ENCODE peak calls at places on chromosome 7, in eight cellular contexts. R is cardiac muscle cell, O is neural progenitor cell, I is mesothelial cell of epicardium, M is nephron progenitor cell, X is fibroblast of the aortic adventitia, N is PC-3, B is gastrocnemius medialis. U is an unnamed sample.

GRCh38 chr7:117777335-117778150 is 95.7 kb downstream of the CTTNBP2 start:
- DNase-seq in R (no peak), O (no peak), I (no peak), M (no peak), X (no peak), N (peak), B (no peak), U (peak)

GRCh38 chr7:104499975-104500374 is 171.6 kb downstream of the LHFPL3 start:
- DNase-seq in R (no peak), O (no peak), I (no peak), M (no peak), X (no peak), N (no peak), B (no peak), U (no peak)

GRCh38 chr7:101950450-101951119 is 133.2 kb downstream of the CUX1 start:
- DNase-seq in R (peak), O (peak), I (no peak), M (no peak), X (peak), N (peak), B (no peak), U (no peak)

GRCh38 chr7:41328544-41328943 is 374.3 kb downstream of the INHBA start:
- DNase-seq in R (peak), O (no peak), I (no peak), M (no peak), X (peak), N (no peak), B (no peak), U (no peak)

GRCh38 chr7:2503056-2503941 is 16.3 kb upstream of the LFNG start:
- DNase-seq in R (peak), O (no peak), I (no peak), M (no peak), X (no peak), N (no peak), B (no peak), U (no peak)

GRCh38 chr7:157612009-157612663 is 275.3 kb downstream of the DNAJB6 start:
- DNase-seq in R (no peak), O (no peak), I (no peak), M (no peak), X (no peak), N (no peak), B (no peak), U (no peak)

GRCh38 chr7:155027879-155028278 is 25.0 kb upstream of the PAXIP1 start:
- DNase-seq in R (no peak), O (no peak), I (no peak), M (no peak), X (no peak), N (no peak), B (no peak), U (no peak)

GRCh38 chr7:55130554-55131198 is 111.9 kb downstream of the EGFR start:
- DNase-seq in R (peak), O (peak), I (no peak), M (peak), X (peak), N (no peak), B (peak), U (peak)

GRCh38 chr7:135169936-135170222 is 628 bp downstream of the CYREN start:
- DNase-seq in R (no peak), O (no peak), I (no peak), M (no peak), X (peak), N (no peak), B (no peak), U (no peak)

GRCh38 chr7:28088032-28088431 is 92.6 kb downstream of the JAZF1 start:
- DNase-seq in R (peak), O (no peak), I (no peak), M (no peak), X (peak), N (no peak), B (no peak), U (no peak)

GRCh38 chr7:127581716-127582115 is 3.7 kb downstream of the GCC1 start:
- DNase-seq in R (peak), O (no peak), I (no peak), M (no peak), X (peak), N (no peak), B (no peak), U (no peak)

GRCh38 chr7:93378131-93378530 is 146.0 kb downstream of the VPS50 start:
- DNase-seq in R (no peak), O (no peak), I (no peak), M (no peak), X (no peak), N (no peak), B (no peak), U (no peak)

GRCh38 chr7:2405601-2406345 is 2.4 kb downstream of the CHST12 start:
- DNase-seq in R (no peak), O (no peak), I (no peak), M (no peak), X (no peak), N (no peak), B (no peak), U (no peak)

GRCh38 chr7:75945297-75946168 is 30.6 kb downstream of the POR start:
- DNase-seq in R (peak), O (no peak), I (no peak), M (no peak), X (peak), N (peak), B (peak), U (peak)

GRCh38 chr7:78178319-78178718 is 379.7 kb downstream of the PHTF2 start:
- DNase-seq in R (no peak), O (no peak), I (no peak), M (no peak), X (no peak), N (no peak), B (no peak), U (no peak)

GRCh38 chr7:98992076-98992475 is 113.7 kb downstream of the TRRAP start:
- DNase-seq in R (no peak), O (no peak), I (no peak), M (no peak), X (no peak), N (no peak), B (no peak), U (no peak)
- TF ChIP-seq CTCF in R (no peak), O (no peak), I (no peak), M (no peak), X (no peak), N (no peak), B (no peak), U (no peak)

GRCh38 chr7:95684037-95684436 is 87.7 kb upstream of the PDK4 start:
- DNase-seq in R (peak), O (peak), I (no peak), M (no peak), X (peak), N (peak), B (no peak), U (peak)
- TF ChIP-seq CTCF in R (peak), O (peak), I (peak), M (peak), X (peak), N (peak), B (peak), U (peak)

DNA sequence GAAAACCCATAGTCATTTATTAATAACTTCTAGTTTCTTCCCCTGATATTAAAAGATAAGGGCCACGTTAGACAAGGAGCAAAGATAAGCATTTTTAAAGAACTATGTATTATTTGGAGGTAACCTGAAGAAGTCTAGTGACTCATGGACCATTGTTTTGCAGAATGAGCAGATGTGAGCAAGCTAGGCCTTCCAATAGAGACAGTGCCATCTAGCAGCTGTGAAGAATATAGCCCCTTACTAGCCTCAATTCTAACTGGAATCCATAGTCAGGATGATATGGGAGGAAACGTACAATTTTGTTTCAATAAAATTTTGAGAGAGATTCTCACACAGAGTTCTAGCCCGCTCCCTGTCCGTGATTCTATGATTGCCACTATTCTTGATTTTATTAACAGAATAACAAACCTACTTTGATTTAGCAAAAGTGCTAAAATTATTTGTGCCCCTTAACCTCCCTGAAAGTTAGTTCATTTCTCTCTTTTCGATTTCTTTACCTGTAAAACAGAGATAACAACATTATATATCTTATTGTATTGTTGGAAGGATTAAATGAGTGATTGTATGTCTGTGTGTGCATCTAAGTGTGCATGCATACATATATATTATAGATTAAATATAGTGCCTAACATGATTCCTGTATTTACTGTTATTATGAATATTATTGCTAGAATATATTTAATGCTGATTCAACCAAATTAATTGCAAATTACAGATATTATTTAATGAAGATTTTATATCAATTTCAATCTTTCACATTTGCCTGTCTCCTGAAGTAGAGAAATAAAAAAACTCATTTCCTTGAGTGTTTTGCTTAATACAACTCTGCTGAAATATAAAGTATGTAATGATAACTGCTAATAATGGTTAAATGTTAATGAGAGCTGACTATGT is 22.7 kb downstream of the FAM237B start:
- DNase-seq in R (peak), O (peak), I (no peak), M (no peak), X (peak), N (peak), B (no peak), U (peak)
- TF ChIP-seq CTCF in R (peak), O (peak), I (no peak), M (peak), X (peak), N (peak), B (no peak), U (peak)

GRCh38 chr7:131106681-131107342 is 220.9 kb upstream of the MKLN1 start:
- DNase-seq in R (no peak), O (peak), I (no peak), M (peak), X (no peak), N (peak), B (peak), U (no peak)

GRCh38 chr7:131108212-131108980 is 219.3 kb upstream of the MKLN1 start:
- DNase-seq in R (peak), O (no peak), I (no peak), M (peak), X (peak), N (peak), B (no peak), U (peak)

GRCh38 chr7:131109011-131109756 is 218.5 kb upstream of the MKLN1 start:
- DNase-seq in R (peak), O (no peak), I (no peak), M (no peak), X (peak), N (peak), B (no peak), U (peak)

GRCh38 chr7:131105803-131106680 is 221.6 kb upstream of the MKLN1 start:
- DNase-seq in R (peak), O (peak), I (peak), M (peak), X (peak), N (peak), B (peak), U (peak)

DNA sequence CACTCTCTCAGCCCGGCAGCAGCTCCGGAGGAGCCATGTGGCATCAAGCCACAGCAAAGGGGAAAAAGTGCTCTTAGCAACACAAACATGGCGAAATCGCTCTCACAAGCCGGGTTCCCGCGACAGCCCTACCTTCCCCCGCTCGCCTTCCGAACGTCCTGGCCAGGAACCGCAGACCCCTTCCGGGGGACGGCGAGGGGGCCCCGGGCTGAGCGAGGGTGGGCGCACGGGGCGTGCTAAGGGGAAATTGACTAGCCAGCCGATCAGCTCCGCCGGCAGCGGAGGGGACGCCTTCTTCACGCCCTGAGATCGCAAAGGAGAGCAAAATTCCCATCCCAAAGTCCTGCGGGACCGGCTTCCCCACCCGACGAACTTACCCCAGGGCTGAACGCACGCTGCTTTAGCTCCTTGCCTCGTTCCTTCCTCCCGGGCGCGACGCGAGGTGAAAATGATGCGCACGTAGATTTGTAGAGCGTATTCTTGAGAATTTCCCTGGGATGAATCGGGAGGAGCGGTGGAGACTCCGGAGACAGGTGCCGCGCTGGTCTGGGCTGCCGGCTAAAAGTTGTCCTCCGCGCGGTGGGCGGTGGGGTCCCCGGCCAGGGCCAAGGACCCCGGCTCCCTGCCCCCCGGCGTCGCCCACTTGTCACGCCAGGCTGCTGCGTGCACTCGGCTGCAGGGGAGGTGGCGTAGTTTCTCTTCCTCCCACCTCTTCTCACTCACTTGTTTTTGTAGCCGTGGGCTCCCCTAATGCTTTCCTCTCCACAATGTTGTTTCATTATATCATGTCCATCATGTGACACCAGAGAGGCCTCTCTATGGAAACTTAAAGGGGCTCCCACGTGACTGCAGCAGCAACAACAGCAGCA is 220.1 kb upstream of the MKLN1 start:
- DNase-seq in R (peak), O (peak), I (no peak), M (peak), X (peak), N (peak), B (peak), U (peak)
- TF ChIP-seq CTCF in R (no peak), O (no peak), I (no peak), M (no peak), X (no peak), N (no peak), B (peak), U (no peak)

DNA sequence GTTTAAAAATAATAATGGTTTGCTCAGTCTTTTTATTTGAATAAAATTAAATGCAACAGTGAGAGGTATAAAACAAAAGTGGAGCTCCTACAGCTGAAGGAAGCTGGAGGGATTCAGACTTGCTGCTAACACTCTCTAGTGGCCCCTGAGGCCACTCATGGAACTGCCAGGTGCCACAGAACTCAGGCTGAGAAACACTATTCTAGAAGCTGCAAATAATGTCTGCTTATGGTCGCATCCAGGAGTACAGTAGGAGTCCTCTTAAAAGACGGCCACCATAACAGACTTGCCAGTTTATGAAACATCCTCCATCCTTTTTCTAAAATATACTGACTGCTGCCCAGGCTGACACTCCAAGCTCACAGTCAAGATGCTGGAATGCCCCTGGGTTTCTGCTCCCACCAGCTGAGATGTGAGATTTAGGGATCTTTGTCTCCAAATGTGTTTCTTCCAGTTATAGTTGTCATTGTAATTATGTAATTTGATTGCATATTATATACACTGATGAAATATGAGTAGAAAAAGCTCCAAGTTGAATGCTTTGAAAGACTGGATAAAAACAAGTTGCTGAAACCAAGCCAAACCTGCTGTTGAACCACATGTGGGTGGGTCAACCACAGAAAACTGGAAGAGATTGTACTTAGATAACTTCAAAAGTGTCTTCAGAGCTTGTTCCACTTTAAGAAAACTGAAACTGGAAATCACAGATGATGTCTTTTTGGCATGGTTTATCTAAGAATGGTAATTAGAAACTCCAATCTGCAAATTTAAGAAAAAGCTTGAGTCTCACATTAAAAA is 213.7 kb upstream of the AOAH start:
- DNase-seq in R (peak), O (no peak), I (no peak), M (no peak), X (no peak), N (no peak), B (no peak), U (no peak)
- TF ChIP-seq CTCF in R (no peak), O (peak), I (no peak), M (no peak), X (no peak), N (no peak), B (no peak), U (no peak)

DNA sequence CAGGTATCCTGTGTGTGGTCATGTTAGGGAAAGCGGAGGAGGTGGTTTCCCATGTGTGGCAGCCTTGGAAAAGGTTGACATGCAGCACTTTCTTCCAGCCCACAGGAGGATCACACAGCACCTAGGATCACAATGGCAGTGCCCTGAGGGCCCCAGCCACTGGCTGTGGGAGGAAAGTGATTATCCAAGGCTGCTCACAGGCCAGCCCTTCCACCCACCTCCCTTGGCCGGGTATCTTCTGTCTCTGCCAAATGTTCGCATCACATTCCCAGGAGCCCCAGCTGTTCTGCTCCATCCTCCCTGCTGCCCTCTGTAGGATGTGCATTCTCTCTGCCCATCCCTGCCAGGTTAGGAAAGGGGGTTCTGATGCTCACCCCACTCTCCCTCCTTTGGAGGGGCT is 2.5 kb upstream of the MLXIPL start:
- DNase-seq in R (peak), O (peak), I (no peak), M (no peak), X (peak), N (peak), B (no peak), U (peak)
- TF ChIP-seq CTCF in R (peak), O (peak), I (no peak), M (no peak), X (peak), N (no peak), B (no peak), U (peak)

GRCh38 chr7:109092268-109092667 is 522.6 kb downstream of the DNAJB9 start:
- DNase-seq in R (no peak), O (no peak), I (no peak), M (no peak), X (no peak), N (no peak), B (no peak), U (no peak)
- TF ChIP-seq CTCF in R (peak), O (peak), I (no peak), M (no peak), X (no peak), N (peak), B (no peak), U (no peak)

U was measured in bronchial epithelial cell.